ENCODE peak calls at places on chromosomes 1 and 21, in nine cellular contexts. Q is HCT116, Z is tibial artery, H is A549, P is lower lobe of right lung, I is ovary, W is left lung, L is A673, X is stomach. N is an unnamed sample. For H3K4me1, the result is how much of the 10 kb centered on the place peaks cover.

GRCh38 chr1:115764541-115764940 is 4.0 kb downstream of the CASQ2 start:
- DNase-seq in Q (peak), Z (no peak), H (peak), P (no peak), I (no peak), W (no peak), L (peak), X (peak), N (no peak)

GRCh38 chr1:229305402-229305801 is 34.5 kb downstream of the RAB4A start:
- DNase-seq in Q (no peak), Z (no peak), H (no peak), P (no peak), I (no peak), W (no peak), L (no peak), X (no peak), N (no peak)

GRCh38 chr1:71135571-71135970 is 54.7 kb upstream of the ZRANB2 start:
- DNase-seq in Q (no peak), Z (no peak), H (no peak), P (no peak), I (no peak), W (no peak), L (no peak), X (no peak), N (no peak)

GRCh38 chr1:151790940-151791651 is 796 bp upstream of the TDRKH start:
- DNase-seq in Q (no peak), Z (no peak), H (peak), P (peak), I (no peak), W (peak), L (no peak), X (no peak), N (no peak)

GRCh38 chr1:82517586-82517985 is 716.9 kb downstream of the ADGRL2 start:
- DNase-seq in Q (no peak), Z (peak), H (no peak), P (no peak), I (peak), W (no peak), L (no peak), X (no peak), N (no peak)

GRCh38 chr1:112054504-112054903 is 65.0 kb upstream of the KCND3 start:
- DNase-seq in Q (no peak), Z (no peak), H (no peak), P (no peak), I (no peak), W (no peak), L (no peak), X (no peak), N (no peak)

GRCh38 chr1:15075812-15076211 is 77.7 kb upstream of the TMEM51 start:
- DNase-seq in Q (no peak), Z (no peak), H (no peak), P (no peak), I (no peak), W (no peak), L (no peak), X (no peak), N (no peak)

GRCh38 chr21:23968722-23969647 is 1638.3 kb downstream of the MRPL39 start:
- DNase-seq in Q (no peak), Z (no peak), H (peak), P (no peak), I (no peak), W (no peak), L (peak), X (peak), N (no peak)

GRCh38 chr1:22330092-22330762 is 121.4 kb upstream of the ZBTB40 start:
- DNase-seq in Q (no peak), Z (no peak), H (no peak), P (no peak), I (no peak), W (no peak), L (no peak), X (no peak), N (peak)

GRCh38 chr1:15730936-15731335 is 5.1 kb upstream of the SLC25A34 start:
- DNase-seq in Q (no peak), Z (no peak), H (no peak), P (no peak), I (no peak), W (no peak), L (no peak), X (no peak), N (peak)

GRCh38 chr1:92934395-92935378 is 26.6 kb downstream of the DIPK1A start:
- DNase-seq in Q (no peak), Z (peak), H (no peak), P (no peak), I (no peak), W (no peak), L (peak), X (peak), N (no peak)

GRCh38 chr1:12383786-12384185 is 154.0 kb downstream of the VPS13D start:
- DNase-seq in Q (no peak), Z (no peak), H (no peak), P (no peak), I (no peak), W (no peak), L (no peak), X (no peak), N (no peak)

GRCh38 chr1:224897501-224897900 is 32.0 kb upstream of the DNAH14 start:
- DNase-seq in Q (no peak), Z (no peak), H (no peak), P (no peak), I (no peak), W (no peak), L (no peak), X (no peak), N (no peak)

GRCh38 chr1:204837440-204838084 is 33.1 kb upstream of the NFASC start:
- DNase-seq in Q (no peak), Z (no peak), H (peak), P (no peak), I (peak), W (no peak), L (peak), X (no peak), N (no peak)

GRCh38 chr1:8283058-8283884 is 34.6 kb upstream of the SLC45A1 start:
- DNase-seq in Q (no peak), Z (peak), H (no peak), P (no peak), I (no peak), W (no peak), L (no peak), X (peak), N (no peak)
- TF ChIP-seq CTCF in Q (no peak), Z (no peak), H (no peak), P (no peak), I (no peak), W (no peak), L (no peak), X (no peak), N (no peak)

GRCh38 chr1:169484683-169485426 is 889 bp downstream of the SLC19A2 start:
- DNase-seq in Q (no peak), Z (peak), H (peak), P (peak), I (peak), W (no peak), L (peak), X (peak), N (no peak)
- H3K4me1 ChIP-seq in Q (under half), Z (under half), H (under half), P (under half), I (under half), W (under half), L (under half), X (half or more), N (under half)

GRCh38 chr1:104064391-104064790 is 314.7 kb downstream of the AMY1C start:
- DNase-seq in Q (no peak), Z (no peak), H (no peak), P (no peak), I (no peak), W (no peak), L (no peak), X (no peak), N (no peak)
- TF ChIP-seq CTCF in Q (no peak), Z (no peak), H (no peak), P (no peak), I (no peak), W (no peak), L (no peak), X (no peak), N (no peak)

GRCh38 chr1:194052514-194053333 is 866.3 kb upstream of the B3GALT2 start:
- DNase-seq in Q (no peak), Z (no peak), H (no peak), P (no peak), I (no peak), W (no peak), L (no peak), X (no peak), N (no peak)
- H3K4me1 ChIP-seq in Q (under half), Z (under half), H (under half), P (under half), I (under half), W (under half), L (under half), X (under half), N (under half)

GRCh38 chr1:9275567-9276034 is 17.1 kb upstream of the SPSB1 start:
- DNase-seq in Q (peak), Z (peak), H (no peak), P (peak), I (no peak), W (peak), L (peak), X (peak), N (no peak)

GRCh38 chr1:9271268-9271667 is 21.4 kb upstream of the SPSB1 start:
- DNase-seq in Q (no peak), Z (no peak), H (no peak), P (no peak), I (no peak), W (no peak), L (no peak), X (no peak), N (no peak)

GRCh38 chr1:9271861-9272595 is 20.7 kb upstream of the SPSB1 start:
- DNase-seq in Q (no peak), Z (no peak), H (no peak), P (no peak), I (no peak), W (no peak), L (no peak), X (no peak), N (no peak)

GRCh38 chr1:9275161-9275560 is 17.5 kb upstream of the SPSB1 start:
- DNase-seq in Q (no peak), Z (no peak), H (no peak), P (no peak), I (no peak), W (no peak), L (no peak), X (no peak), N (no peak)

DNA sequence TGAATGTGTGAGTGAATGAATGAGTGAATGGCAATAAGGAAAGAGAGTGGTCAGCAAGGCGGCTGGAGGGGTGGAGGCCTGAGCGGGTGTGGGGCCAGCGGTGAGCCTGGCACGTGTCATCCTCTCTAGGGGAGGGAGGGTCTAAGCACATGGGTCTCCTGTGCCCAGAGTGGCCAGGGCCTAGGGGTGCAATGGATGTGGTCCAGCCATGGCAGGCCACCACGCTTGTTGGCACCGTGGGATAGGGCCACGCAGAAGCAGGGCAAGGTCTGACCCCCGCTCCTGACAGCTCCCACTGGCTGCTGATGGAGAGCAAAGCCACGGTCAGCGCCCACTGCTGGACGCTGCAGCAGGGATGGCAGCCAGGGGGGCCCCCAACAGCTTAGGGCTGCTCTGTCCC is 19.5 kb upstream of the SPSB1 start:
- DNase-seq in Q (no peak), Z (no peak), H (no peak), P (no peak), I (no peak), W (no peak), L (no peak), X (no peak), N (no peak)
- TF ChIP-seq CTCF in Q (no peak), Z (no peak), H (no peak), P (no peak), I (no peak), W (no peak), L (no peak), X (no peak), N (no peak)

GRCh38 chr1:100924991-100925390 is 29.1 kb downstream of the SLC30A7 start:
- DNase-seq in Q (no peak), Z (no peak), H (no peak), P (no peak), I (no peak), W (no peak), L (no peak), X (no peak), N (no peak)
- H3K4me1 ChIP-seq in Q (under half), Z (under half), H (under half), P (under half), I (under half), W (under half), L (under half), X (under half), N (under half)

GRCh38 chr1:53593758-53594380 is 134.7 kb downstream of the DMRTB1 start:
- DNase-seq in Q (no peak), Z (no peak), H (peak), P (peak), I (no peak), W (no peak), L (no peak), X (peak), N (no peak)

GRCh38 chr1:53592985-53593757 is 134.0 kb downstream of the DMRTB1 start:
- DNase-seq in Q (no peak), Z (no peak), H (no peak), P (no peak), I (no peak), W (no peak), L (no peak), X (no peak), N (no peak)

GRCh38 chr1:53590581-53591515 is 131.6 kb downstream of the DMRTB1 start:
- DNase-seq in Q (no peak), Z (peak), H (no peak), P (no peak), I (no peak), W (no peak), L (peak), X (peak), N (no peak)

GRCh38 chr1:53591924-53592323 is 132.7 kb downstream of the DMRTB1 start:
- DNase-seq in Q (no peak), Z (no peak), H (no peak), P (no peak), I (no peak), W (no peak), L (no peak), X (no peak), N (no peak)

GRCh38 chr1:53592521-53592982 is 133.4 kb downstream of the DMRTB1 start:
- DNase-seq in Q (no peak), Z (peak), H (peak), P (peak), I (no peak), W (no peak), L (no peak), X (peak), N (no peak)
- TF ChIP-seq CTCF in Q (peak), Z (no peak), H (no peak), P (peak), I (no peak), W (peak), L (no peak), X (no peak), N (peak)

GRCh38 chr1:62282909-62283308 is 36.3 kb downstream of the KANK4 start:
- DNase-seq in Q (no peak), Z (no peak), H (no peak), P (no peak), I (no peak), W (no peak), L (no peak), X (no peak), N (no peak)

GRCh38 chr1:62280150-62280549 is 39.1 kb downstream of the KANK4 start:
- DNase-seq in Q (no peak), Z (no peak), H (no peak), P (no peak), I (no peak), W (no peak), L (peak), X (no peak), N (no peak)

GRCh38 chr1:62283361-62283760 is 35.9 kb downstream of the KANK4 start:
- DNase-seq in Q (no peak), Z (no peak), H (no peak), P (no peak), I (no peak), W (no peak), L (no peak), X (no peak), N (no peak)

GRCh38 chr1:62280960-62281465 is 38.2 kb downstream of the KANK4 start:
- DNase-seq in Q (no peak), Z (no peak), H (no peak), P (no peak), I (no peak), W (no peak), L (no peak), X (no peak), N (no peak)

GRCh38 chr1:62281922-62282555 is 37.2 kb downstream of the KANK4 start:
- DNase-seq in Q (no peak), Z (no peak), H (no peak), P (no peak), I (no peak), W (no peak), L (peak), X (no peak), N (no peak)
- H3K4me1 ChIP-seq in Q (under half), Z (under half), H (under half), P (under half), I (under half), W (under half), L (half or more), X (under half), N (under half)